ENCODE peak calls at places on chromosomes 11 and 22, in five cellular contexts. W is transverse colon, I is H9, E is PC-3, G is H1. T is an unnamed sample.
A peak's percentile ranks its signal among the peaks of the same experiment; 100 is the strongest.

GRCh38 chr11:35160902-35161585 is 22.1 kb downstream of the CD44 start:
- DNase-seq in W (no peak), I (no peak), E (no peak), G (no peak), T (no peak)

GRCh38 chr22:18031670-18032454 is 7.5 kb upstream of the MICAL3 start:
- DNase-seq in W (no peak), I (no peak), E (peak; percentile 95), G (no peak), T (no peak)

GRCh38 chr11:12808519-12808918 is 134.3 kb downstream of the TEAD1 start:
- DNase-seq in W (no peak), I (no peak), E (peak; percentile 62), G (no peak), T (no peak)

GRCh38 chr11:86606849-86607481 is 65.5 kb downstream of the ME3 start:
- DNase-seq in W (no peak), I (no peak), E (peak; percentile 48), G (no peak), T (no peak)

GRCh38 chr11:818396-819128 is at the start of gene PNPLA2:
- DNase-seq in W (peak; percentile 75), I (no peak), E (peak; percentile 11), G (no peak), T (no peak)

GRCh38 chr11:71241721-71242259 is 10.6 kb downstream of the SHANK2 start:
- DNase-seq in W (no peak), I (peak; percentile 6), E (no peak), G (no peak), T (no peak)

GRCh38 chr22:46129390-46130041 is 20.8 kb upstream of the PPARA start:
- DNase-seq in W (peak; percentile 61), I (no peak), E (no peak), G (no peak), T (no peak)

GRCh38 chr11:67356867-67357561 is 3.7 kb upstream of the POLD4 start:
- DNase-seq in W (peak; percentile 81), I (peak; percentile 86), E (peak; percentile 90), G (no peak), T (peak; percentile 81)

GRCh38 chr11:126561327-126561893 is 205.9 kb downstream of the ST3GAL4 start:
- DNase-seq in W (no peak), I (peak; percentile 78), E (peak; percentile 70), G (peak; percentile 46), T (peak; percentile 58)

GRCh38 chr11:77374108-77374507 is 72.6 kb upstream of the GDPD4 start:
- DNase-seq in W (no peak), I (no peak), E (peak; percentile 64), G (no peak), T (no peak)

GRCh38 chr22:23893446-23893956 is 682 bp upstream of the MIF start:
- DNase-seq in W (no peak), I (no peak), E (no peak), G (no peak), T (no peak)

GRCh38 chr11:132020001-132020400 is 649.6 kb downstream of the NTM start:
- DNase-seq in W (no peak), I (no peak), E (no peak), G (no peak), T (no peak)

GRCh38 chr11:69337211-69337721 is 43.3 kb downstream of the MYEOV start:
- DNase-seq in W (peak; percentile 70), I (peak; percentile 6), E (peak; percentile 71), G (no peak), T (peak; percentile 78)

GRCh38 chr22:37419916-37420655 is 7.2 kb downstream of the ELFN2 start:
- DNase-seq in W (no peak), I (peak; percentile 77), E (peak; percentile 53), G (peak; percentile 50), T (peak; percentile 59)

GRCh38 chr22:18091916-18092526 is 14.2 kb downstream of the PEX26 start:
- DNase-seq in W (peak; percentile 86), I (no peak), E (no peak), G (no peak), T (no peak)

GRCh38 chr11:441418-442274 is at the start of gene ANO9:
- DNase-seq in W (peak; percentile 87), I (peak; percentile 75), E (peak; percentile 58), G (no peak), T (peak; percentile 91)

GRCh38 chr22:24134090-24134846 is 47.0 kb upstream of the SUSD2 start:
- DNase-seq in W (peak; percentile 45), I (no peak), E (no peak), G (no peak), T (no peak)

GRCh38 chr11:23897453-23898289 is 599.2 kb upstream of the LUZP2 start:
- DNase-seq in W (no peak), I (no peak), E (peak; percentile 1), G (no peak), T (no peak)

GRCh38 chr11:66327171-66328035 is 8.8 kb downstream of the RIN1 start:
- DNase-seq in W (no peak), I (no peak), E (peak; percentile 59), G (no peak), T (no peak)

GRCh38 chr22:22810471-22810870 is 77.1 kb upstream of the IGLL5 start:
- DNase-seq in W (no peak), I (no peak), E (no peak), G (no peak), T (no peak)

GRCh38 chr22:17706451-17706900 is 67.8 kb downstream of the BID start:
- DNase-seq in W (peak; percentile 54), I (peak; percentile 41), E (peak; percentile 83), G (no peak), T (peak; percentile 48)

GRCh38 chr11:111911563-111912401 is at the start of gene CRYAB:
- DNase-seq in W (peak; percentile 68), I (peak; percentile 39), E (peak; percentile 61), G (no peak), T (no peak)

GRCh38 chr11:130313383-130314183 is 1.1 kb downstream of the ZBTB44 start:
- DNase-seq in W (no peak), I (no peak), E (peak; percentile 34), G (no peak), T (no peak)

GRCh38 chr11:72483412-72484186 is 49.3 kb upstream of the CLPB start:
- DNase-seq in W (no peak), I (no peak), E (peak; percentile 55), G (no peak), T (no peak)

GRCh38 chr11:119323532-119324033 is 6.7 kb upstream of the MCAM start:
- DNase-seq in W (peak; percentile 84), I (peak; percentile 82), E (peak; percentile 86), G (no peak), T (peak; percentile 69)

GRCh38 chr11:74255741-74256369 is 55.6 kb downstream of the P4HA3 start:
- DNase-seq in W (peak; percentile 47), I (peak; percentile 40), E (peak; percentile 87), G (peak; percentile 17), T (peak; percentile 77)

GRCh38 chr11:123308077-123308476 is 113.0 kb upstream of the CLMP start:
- DNase-seq in W (no peak), I (no peak), E (no peak), G (no peak), T (no peak)

GRCh38 chr11:62575156-62575555 is 1.5 kb upstream of the EEF1G start:
- DNase-seq in W (peak; percentile 53), I (no peak), E (no peak), G (no peak), T (no peak)

GRCh38 chr22:27197071-27197470 is 539.7 kb downstream of the MIAT start:
- DNase-seq in W (no peak), I (no peak), E (no peak), G (no peak), T (no peak)

GRCh38 chr11:105244157-105244820 is 104.7 kb upstream of the CARD18 start:
- DNase-seq in W (no peak), I (no peak), E (peak; percentile 92), G (no peak), T (no peak)

GRCh38 chr11:1820463-1821325 is 14.1 kb upstream of the SYT8 start:
- DNase-seq in W (no peak), I (no peak), E (peak; percentile 43), G (no peak), T (no peak)

GRCh38 chr11:116736763-116737162 is 36.0 kb downstream of the BUD13 start:
- DNase-seq in W (no peak), I (no peak), E (peak; percentile 51), G (no peak), T (no peak)

GRCh38 chr11:75577198-75577597 is 15.1 kb downstream of the SERPINH1 start:
- DNase-seq in W (peak; percentile 64), I (peak; percentile 56), E (peak; percentile 68), G (no peak), T (peak; percentile 56)
- TF ChIP-seq CTCF in W (peak; percentile 20), I (peak; percentile 68), E (peak; percentile 57), G (peak; percentile 61), T (peak; percentile 49)

GRCh38 chr11:19646921-19647320 is 65.7 kb upstream of the NAV2 start:
- DNase-seq in W (no peak), I (no peak), E (peak; percentile 50), G (no peak), T (no peak)
- TF ChIP-seq CTCF in W (no peak), I (no peak), E (no peak), G (no peak), T (no peak)

DNA sequence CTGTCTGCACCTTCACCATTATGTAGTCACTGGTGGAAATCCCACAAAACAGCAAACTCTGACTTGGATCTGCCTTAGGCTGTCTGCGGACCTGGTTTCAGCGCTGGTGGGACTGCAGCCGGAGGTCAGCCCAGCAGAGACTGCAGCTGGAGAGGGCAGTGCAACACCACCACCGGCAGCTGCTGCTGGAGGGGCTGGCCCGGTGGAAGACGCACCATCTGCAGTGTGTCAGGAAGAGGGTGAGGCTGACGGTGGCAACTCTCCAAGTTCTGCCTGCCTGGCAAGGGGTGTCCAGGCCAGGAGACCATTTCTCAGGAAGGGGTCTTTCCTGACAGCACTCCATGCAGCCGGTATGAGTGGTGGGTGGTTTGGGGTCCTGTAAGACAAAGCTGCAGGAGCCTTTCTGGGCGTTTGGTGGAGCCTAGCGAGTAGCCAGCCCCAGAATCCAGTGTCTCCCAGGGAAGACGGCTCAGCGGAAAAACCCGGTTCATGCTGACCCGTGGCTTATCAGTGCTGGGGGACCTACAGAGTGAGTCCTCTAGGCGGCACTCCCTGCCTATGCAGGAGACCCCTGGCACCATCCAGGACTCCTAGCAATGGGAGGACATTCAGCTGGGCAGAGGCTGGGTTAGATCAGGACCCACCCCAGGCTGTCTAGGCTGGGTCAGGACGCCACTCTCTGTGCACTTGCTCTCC is 50.8 kb downstream of the PISD start:
- DNase-seq in W (no peak), I (no peak), E (no peak), G (no peak), T (no peak)
- TF ChIP-seq CTCF in W (no peak), I (peak; percentile 11), E (no peak), G (peak; percentile 19), T (no peak)

GRCh38 chr11:103585911-103586310 is 450.5 kb upstream of the DDI1 start:
- DNase-seq in W (no peak), I (no peak), E (no peak), G (no peak), T (no peak)
- TF ChIP-seq CTCF in W (no peak), I (no peak), E (no peak), G (no peak), T (no peak)

GRCh38 chr11:63904743-63905142 is 12.2 kb downstream of the RCOR2 start:
- DNase-seq in W (no peak), I (no peak), E (no peak), G (no peak), T (no peak)

GRCh38 chr11:63905179-63905578 is 11.8 kb downstream of the RCOR2 start:
- DNase-seq in W (no peak), I (no peak), E (no peak), G (no peak), T (no peak)

GRCh38 chr11:63897459-63898156 is 19.4 kb downstream of the RCOR2 start:
- DNase-seq in W (no peak), I (no peak), E (no peak), G (no peak), T (no peak)

GRCh38 chr11:63903884-63904283 is 13.1 kb downstream of the RCOR2 start:
- DNase-seq in W (no peak), I (no peak), E (no peak), G (no peak), T (no peak)

GRCh38 chr11:63901660-63902059 is 15.3 kb downstream of the RCOR2 start:
- DNase-seq in W (no peak), I (no peak), E (peak; percentile 41), G (no peak), T (no peak)
- TF ChIP-seq CTCF in W (no peak), I (peak; percentile 61), E (peak; percentile 65), G (peak; percentile 59), T (peak; percentile 14)

T was measured in GM13977.